ENCODE peak calls at places on chromosomes 5 and 9, in seven cellular contexts. T, Z, N, R, G, W and I are unnamed samples.

GRCh38 chr5:11289733-11290132 is 528.7 kb upstream of the DAP start:
- DNase-seq in T (no peak), Z (no peak), N (no peak), R (no peak), G (no peak), W (no peak), I (no peak)

GRCh38 chr5:36724429-36725332 is 118.3 kb downstream of the SLC1A3 start:
- DNase-seq in T (peak; percentile 4), Z (no peak), N (peak; percentile 11), R (no peak), G (peak; percentile 31), W (no peak), I (no peak)

GRCh38 chr5:65811004-65811403 is 89.0 kb downstream of the NLN start:
- DNase-seq in T (no peak), Z (peak; percentile 45), N (peak; percentile 65), R (no peak), G (no peak), W (no peak), I (no peak)

GRCh38 chr5:72847439-72847838 is 31.0 kb downstream of the TNPO1 start:
- DNase-seq in T (no peak), Z (no peak), N (no peak), R (no peak), G (no peak), W (no peak), I (no peak)

GRCh38 chr5:136159457-136159856 is 26.8 kb downstream of the SMAD5 start:
- DNase-seq in T (no peak), Z (no peak), N (no peak), R (no peak), G (no peak), W (no peak), I (no peak)

GRCh38 chr5:171157775-171158174 is 151.3 kb upstream of the TLX3 start:
- DNase-seq in T (no peak), Z (no peak), N (no peak), R (no peak), G (no peak), W (peak; percentile 59), I (no peak)

GRCh38 chr5:126656397-126657007 is 55.8 kb downstream of the PHAX start:
- DNase-seq in T (peak; percentile 58), Z (no peak), N (peak; percentile 55), R (no peak), G (no peak), W (peak; percentile 15), I (no peak)

GRCh38 chr5:108654042-108654441 is 93.7 kb upstream of the FER start:
- DNase-seq in T (peak; percentile 73), Z (no peak), N (peak; percentile 84), R (no peak), G (no peak), W (no peak), I (no peak)

GRCh38 chr5:180839935-180840334 is 21.1 kb downstream of the ZFP62 start:
- DNase-seq in T (no peak), Z (no peak), N (no peak), R (no peak), G (no peak), W (no peak), I (no peak)

GRCh38 chr9:131145245-131145644 is 19.9 kb downstream of the NUP214 start:
- DNase-seq in T (no peak), Z (no peak), N (no peak), R (no peak), G (no peak), W (no peak), I (no peak)

GRCh38 chr5:120599576-120599975 is 135.5 kb downstream of the PRR16 start:
- DNase-seq in T (peak; percentile 47), Z (no peak), N (peak; percentile 79), R (no peak), G (no peak), W (no peak), I (no peak)

GRCh38 chr5:65823174-65823573 is 101.2 kb downstream of the NLN start:
- DNase-seq in T (peak; percentile 85), Z (peak; percentile 12), N (peak; percentile 36), R (no peak), G (no peak), W (no peak), I (no peak)

GRCh38 chr5:102975040-102975439 is 144.9 kb downstream of the GIN1 start:
- DNase-seq in T (no peak), Z (no peak), N (no peak), R (no peak), G (no peak), W (no peak), I (peak; percentile 13)

GRCh38 chr9:132631685-132632084 is 38.1 kb downstream of the DDX31 start:
- DNase-seq in T (no peak), Z (no peak), N (no peak), R (no peak), G (no peak), W (no peak), I (no peak)

GRCh38 chr5:173884402-173885053 is 3.6 kb upstream of the CPEB4 start:
- DNase-seq in T (no peak), Z (no peak), N (no peak), R (no peak), G (peak; percentile 10), W (no peak), I (no peak)

GRCh38 chr9:21685502-21685901 is 116.9 kb upstream of the MTAP start:
- DNase-seq in T (no peak), Z (no peak), N (no peak), R (no peak), G (no peak), W (no peak), I (no peak)

GRCh38 chr5:116037236-116037822 is 5.1 kb downstream of the ARL14EPL start:
- DNase-seq in T (peak; percentile 30), Z (no peak), N (no peak), R (no peak), G (no peak), W (no peak), I (no peak)

GRCh38 chr9:121972501-121972981 is 120.6 kb downstream of the TTLL11 start:
- DNase-seq in T (peak; percentile 99), Z (peak; percentile 86), N (peak; percentile 98), R (no peak), G (no peak), W (peak; percentile 34), I (no peak)

GRCh38 chr9:133048595-133048994 is 13.2 kb upstream of the CEL start:
- DNase-seq in T (peak; percentile 20), Z (no peak), N (peak; percentile 51), R (no peak), G (no peak), W (no peak), I (no peak)

GRCh38 chr9:127886401-127886972 is 9.0 kb upstream of the AK1 start:
- DNase-seq in T (no peak), Z (no peak), N (no peak), R (no peak), G (no peak), W (no peak), I (no peak)

GRCh38 chr9:105510024-105510423 is 47.9 kb upstream of the FKTN start:
- DNase-seq in T (peak; percentile 71), Z (no peak), N (peak; percentile 67), R (no peak), G (no peak), W (no peak), I (no peak)

GRCh38 chr9:137589441-137590122 is 730 bp downstream of the ZMYND19 start:
- DNase-seq in T (peak; percentile 22), Z (no peak), N (peak; percentile 27), R (no peak), G (no peak), W (no peak), I (no peak)

GRCh38 chr5:177547736-177548135 is 6.6 kb downstream of the FAM193B start:
- DNase-seq in T (no peak), Z (no peak), N (no peak), R (no peak), G (no peak), W (no peak), I (no peak)

GRCh38 chr5:77101298-77101697 is 14.2 kb upstream of the ZBED3 start:
- DNase-seq in T (peak; percentile 61), Z (peak; percentile 3), N (peak; percentile 80), R (no peak), G (no peak), W (no peak), I (no peak)

GRCh38 chr5:169753795-169754194 is 116.7 kb downstream of the DOCK2 start:
- DNase-seq in T (peak; percentile 60), Z (no peak), N (peak; percentile 56), R (no peak), G (no peak), W (no peak), I (no peak)

GRCh38 chr5:82351754-82352145 is 73.6 kb upstream of the RPS23 start:
- DNase-seq in T (peak; percentile 73), Z (peak; percentile 66), N (peak; percentile 77), R (no peak), G (no peak), W (peak; percentile 29), I (peak; percentile 35)

GRCh38 chr5:15929616-15930303 is 249.8 kb downstream of the MARCHF11 start:
- DNase-seq in T (no peak), Z (no peak), N (no peak), R (no peak), G (no peak), W (no peak), I (no peak)

GRCh38 chr9:121604242-121604641 is 47.2 kb upstream of the DAB2IP start:
- DNase-seq in T (no peak), Z (no peak), N (no peak), R (no peak), G (no peak), W (no peak), I (no peak)

GRCh38 chr5:154365823-154366222 is 80.0 kb upstream of the SAP30L start:
- DNase-seq in T (no peak), Z (no peak), N (peak; percentile 47), R (no peak), G (no peak), W (no peak), I (no peak)

GRCh38 chr5:1110260-1110929 is 1.5 kb downstream of the SLC12A7 start:
- DNase-seq in T (peak; percentile 50), Z (no peak), N (no peak), R (no peak), G (no peak), W (no peak), I (no peak)

GRCh38 chr9:4541848-4542247 is 51.6 kb downstream of the SLC1A1 start:
- DNase-seq in T (no peak), Z (no peak), N (no peak), R (no peak), G (no peak), W (no peak), I (no peak)

GRCh38 chr9:35195683-35196082 is 33.9 kb downstream of the UNC13B start:
- DNase-seq in T (no peak), Z (no peak), N (no peak), R (no peak), G (no peak), W (no peak), I (no peak)

GRCh38 chr5:65190328-65191053 is 291.2 kb downstream of the ADAMTS6 start:
- DNase-seq in T (peak; percentile 96), Z (no peak), N (peak; percentile 93), R (no peak), G (no peak), W (no peak), I (no peak)

GRCh38 chr9:115164511-115164974 is 46.6 kb upstream of the TNC start:
- DNase-seq in T (peak; percentile 96), Z (peak; percentile 93), N (peak; percentile 37), R (no peak), G (no peak), W (peak; percentile 68), I (no peak)